ENCODE peak calls at places on chromosome 2, in four cellular contexts. F, E, H and Q are unnamed samples.

GRCh38 chr2:151790689-151791088 is 37.5 kb downstream of the ARL5A start:
- DNase-seq in F (no peak), E (no peak), H (no peak), Q (no peak)

GRCh38 chr2:234733795-234734600 is 217.8 kb upstream of the SH3BP4 start:
- DNase-seq in F (no peak), E (no peak), H (no peak), Q (no peak)

GRCh38 chr2:149068996-149069888 is 30.7 kb downstream of the LYPD6B start:
- DNase-seq in F (peak), E (no peak), H (no peak), Q (peak)

GRCh38 chr2:143026411-143027054 is 102.7 kb upstream of the ARHGAP15 start:
- DNase-seq in F (no peak), E (no peak), H (peak), Q (no peak)

GRCh38 chr2:105473011-105473410 is 74.2 kb upstream of the FHL2 start:
- DNase-seq in F (no peak), E (no peak), H (no peak), Q (no peak)

GRCh38 chr2:237150186-237150585 is 64.5 kb downstream of the COPS8 start:
- DNase-seq in F (no peak), E (no peak), H (no peak), Q (no peak)

GRCh38 chr2:66771359-66771978 is 336.5 kb downstream of the MEIS1 start:
- DNase-seq in F (peak), E (no peak), H (no peak), Q (no peak)

GRCh38 chr2:241014224-241014623 is 15.8 kb downstream of the SNED1 start:
- DNase-seq in F (no peak), E (no peak), H (no peak), Q (no peak)

GRCh38 chr2:70069049-70069448 is 18.2 kb upstream of the PCBP1 start:
- DNase-seq in F (no peak), E (peak), H (no peak), Q (peak)

GRCh38 chr2:12534646-12535263 is 182.0 kb upstream of the TRIB2 start:
- DNase-seq in F (peak), E (no peak), H (no peak), Q (peak)

DNA sequence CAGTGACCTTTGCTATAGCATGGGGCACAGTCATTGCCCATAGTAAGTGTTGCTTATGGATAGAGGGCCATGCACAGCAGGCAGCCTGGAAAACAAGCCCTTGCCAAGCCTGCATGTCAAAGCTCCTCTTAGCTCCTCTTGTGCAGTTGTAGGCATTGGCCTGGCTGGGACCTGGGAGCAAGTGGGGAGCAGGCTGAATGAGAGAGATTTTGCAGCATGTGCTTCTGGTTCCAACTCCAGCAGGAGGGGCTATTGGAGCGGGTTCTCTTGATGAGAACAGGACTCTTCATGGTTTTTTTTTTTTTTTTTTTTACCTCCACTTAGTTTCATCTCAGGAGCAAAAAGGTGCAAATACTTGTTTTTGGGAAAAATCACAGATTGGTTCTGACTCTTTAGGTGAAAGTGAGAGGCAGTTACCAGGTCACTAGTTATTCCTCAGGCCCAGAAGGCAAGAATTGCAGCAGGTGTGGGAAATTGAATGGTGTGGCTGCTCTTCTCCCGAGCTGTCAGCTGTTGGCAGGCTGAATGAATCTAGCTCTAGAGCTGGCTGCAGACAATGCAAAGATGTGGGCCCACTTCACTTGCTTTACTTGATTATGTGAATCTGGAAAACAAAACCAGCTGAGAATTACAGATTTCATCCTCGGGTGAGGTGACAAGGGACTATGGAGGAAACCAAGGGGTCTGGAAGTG is 95.9 kb downstream of the MAP4K4 start:
- DNase-seq in F (no peak), E (peak), H (no peak), Q (no peak)
- TF ChIP-seq CTCF in F (peak), E (no peak), H (no peak), Q (no peak)

GRCh38 chr2:238158807-238159539 is at the start of gene ERFE:
- DNase-seq in F (peak), E (peak), H (peak), Q (peak)
- TF ChIP-seq CTCF in F (no peak), E (peak), H (peak), Q (peak)

GRCh38 chr2:109457811-109458210 is 156.0 kb downstream of the SEPTIN10 start:
- DNase-seq in F (no peak), E (no peak), H (no peak), Q (no peak)
- TF ChIP-seq CTCF in F (peak), E (no peak), H (no peak), Q (no peak)

GRCh38 chr2:190216829-190217228 is 102.8 kb downstream of the HIBCH start:
- DNase-seq in F (no peak), E (no peak), H (peak), Q (peak)
- TF ChIP-seq CTCF in F (no peak), E (no peak), H (no peak), Q (no peak)

GRCh38 chr2:238433300-238433915 is 6.7 kb downstream of the ASB1 start:
- DNase-seq in F (no peak), E (no peak), H (no peak), Q (no peak)
- TF ChIP-seq CTCF in F (no peak), E (no peak), H (no peak), Q (no peak)

GRCh38 chr2:196131384-196131861 is 40.0 kb downstream of the STK17B start:
- DNase-seq in F (peak), E (peak), H (no peak), Q (peak)
- TF ChIP-seq CTCF in F (peak), E (peak), H (peak), Q (peak)